ENCODE peak calls at places on chromosomes 16 and 17, in four cellular contexts. One of them, this sample, is unnamed.

GRCh38 chr17:21370430-21370829 is 5.7 kb upstream of the KCNJ12 start:
- DNase-seq in hepatocyte: peak
- DNase-seq in kidney tubule cell: no peak
- DNase-seq in stimulated activated CD4-positive, alpha-beta T cell treated with anti-CD3 and anti-CD28 coated beads, Interleukin-12 subunit alpha, Interleukin-12 subunit beta, amount 100 ng/mL, for 4 hours: no peak
- DNase-seq in this sample: no peak

GRCh38 chr16:35735403-35736251 is 2276.2 kb downstream of the TP53TG3F start:
- DNase-seq in hepatocyte: no peak
- DNase-seq in kidney tubule cell: no peak
- DNase-seq in stimulated activated CD4-positive, alpha-beta T cell treated with anti-CD3 and anti-CD28 coated beads, Interleukin-12 subunit alpha, Interleukin-12 subunit beta, amount 100 ng/mL, for 4 hours: no peak
- DNase-seq in this sample: no peak

GRCh38 chr16:11108466-11108805 is 147.6 kb downstream of the SOCS1 start:
- DNase-seq in hepatocyte: no peak
- DNase-seq in kidney tubule cell: no peak
- DNase-seq in stimulated activated CD4-positive, alpha-beta T cell treated with anti-CD3 and anti-CD28 coated beads, Interleukin-12 subunit alpha, Interleukin-12 subunit beta, amount 100 ng/mL, for 4 hours: no peak
- DNase-seq in this sample: no peak

GRCh38 chr16:56263711-56264608 is 72.7 kb downstream of the GNAO1 start:
- DNase-seq in hepatocyte: peak
- DNase-seq in kidney tubule cell: no peak
- DNase-seq in stimulated activated CD4-positive, alpha-beta T cell treated with anti-CD3 and anti-CD28 coated beads, Interleukin-12 subunit alpha, Interleukin-12 subunit beta, amount 100 ng/mL, for 4 hours: no peak
- DNase-seq in this sample: no peak

GRCh38 chr17:29588561-29589411 is 662 bp downstream of the GIT1 start:
- DNase-seq in hepatocyte: peak
- DNase-seq in kidney tubule cell: peak
- DNase-seq in stimulated activated CD4-positive, alpha-beta T cell treated with anti-CD3 and anti-CD28 coated beads, Interleukin-12 subunit alpha, Interleukin-12 subunit beta, amount 100 ng/mL, for 4 hours: peak
- DNase-seq in this sample: no peak

GRCh38 chr17:76087531-76087930 is 8.5 kb downstream of the ZACN start:
- DNase-seq in hepatocyte: no peak
- DNase-seq in kidney tubule cell: no peak
- DNase-seq in stimulated activated CD4-positive, alpha-beta T cell treated with anti-CD3 and anti-CD28 coated beads, Interleukin-12 subunit alpha, Interleukin-12 subunit beta, amount 100 ng/mL, for 4 hours: no peak
- DNase-seq in this sample: no peak

GRCh38 chr16:23304620-23305019 is 2.5 kb downstream of the SCNN1B start:
- DNase-seq in hepatocyte: no peak
- DNase-seq in kidney tubule cell: no peak
- DNase-seq in stimulated activated CD4-positive, alpha-beta T cell treated with anti-CD3 and anti-CD28 coated beads, Interleukin-12 subunit alpha, Interleukin-12 subunit beta, amount 100 ng/mL, for 4 hours: no peak
- DNase-seq in this sample: no peak

GRCh38 chr17:72392056-72393010 is 271.5 kb downstream of the SOX9 start:
- DNase-seq in hepatocyte: no peak
- DNase-seq in kidney tubule cell: peak
- DNase-seq in stimulated activated CD4-positive, alpha-beta T cell treated with anti-CD3 and anti-CD28 coated beads, Interleukin-12 subunit alpha, Interleukin-12 subunit beta, amount 100 ng/mL, for 4 hours: no peak
- DNase-seq in this sample: no peak

This sample was measured in progenitor cell of endocrine pancreas.